ENCODE peak calls at places on chromosomes 3 and 15, in four cellular contexts. W is GM23248, I is neural progenitor cell, R is NCI-H1105. U is an unnamed sample.

GRCh38 chr3:48885753-48886152 is 12.9 kb downstream of the SLC25A20 start:
- DNase-seq in R (no peak), I (no peak), W (peak; percentile 18), U (no peak)

GRCh38 chr3:71658131-71658530 is 67.1 kb downstream of the EIF4E3 start:
- DNase-seq in W (peak; percentile 9), I (no peak), R (peak; percentile 51), U (no peak)

GRCh38 chr3:162022931-162023330 is 526.3 kb downstream of the OTOL1 start:
- DNase-seq in R (peak; percentile 80), I (no peak), W (no peak), U (no peak)

GRCh38 chr3:46122046-46122445 is 86.1 kb downstream of the CCR1 start:
- DNase-seq in R (no peak), I (no peak), W (no peak), U (no peak)

GRCh38 chr15:91965501-91966180 is 112.1 kb downstream of the SLCO3A1 start:
- DNase-seq in I (no peak), R (no peak), W (peak; percentile 92), U (no peak)

GRCh38 chr3:89533320-89533719 is 425.9 kb downstream of the EPHA3 start:
- DNase-seq in W (no peak), I (no peak), R (no peak), U (no peak)

GRCh38 chr3:46896386-46896785 is 18.9 kb downstream of the PTH1R start:
- DNase-seq in W (no peak), R (no peak), I (no peak), U (no peak)

GRCh38 chr3:63352008-63352279 is 73.8 kb downstream of the SYNPR start:
- DNase-seq in I (no peak), W (no peak), R (no peak), U (peak; percentile 74)

GRCh38 chr3:42960282-42960681 is 18.8 kb upstream of the GASK1A start:
- DNase-seq in I (no peak), R (no peak), W (peak; percentile 35), U (no peak)

GRCh38 chr3:48236531-48236930 is 4.4 kb upstream of the ZNF589 start:
- DNase-seq in I (no peak), W (no peak), R (no peak), U (no peak)

GRCh38 chr15:33425149-33425548 is 114.4 kb downstream of the RYR3 start:
- DNase-seq in I (no peak), W (peak; percentile 32), R (no peak), U (no peak)

GRCh38 chr3:138875096-138875753 is 40.5 kb upstream of the PIK3CB start:
- DNase-seq in W (no peak), I (no peak), R (no peak), U (no peak)

U was measured in Peyer's patch.